ENCODE peak calls at places on chromosome 1, in eight cellular contexts. O is occipital lobe, K is Calu3, Q is AG09309, I is H9, Z is NCI-H748 treated with DMSO at 0.1 percent for 48 hours, E is fibroblast of the conjunctiva, V is GM20000. H is an unnamed sample.

GRCh38 chr1:225881081-225882007 is 836 bp downstream of the TMEM63A start:
- DNase-seq in O (no peak), K (peak), Q (no peak), I (peak), Z (no peak), E (no peak), V (peak), H (peak)

GRCh38 chr1:227730630-227731151 is 4.4 kb downstream of the JMJD4 start:
- DNase-seq in O (no peak), K (no peak), Q (no peak), I (no peak), Z (no peak), E (no peak), V (no peak), H (no peak)

GRCh38 chr1:34973326-34973725 is 11.8 kb downstream of the TMEM35B start:
- DNase-seq in O (no peak), K (no peak), Q (no peak), I (no peak), Z (no peak), E (no peak), V (no peak), H (no peak)

GRCh38 chr1:244887281-244887680 is 22.9 kb upstream of the HNRNPU start:
- DNase-seq in O (no peak), K (peak), Q (no peak), I (no peak), Z (no peak), E (no peak), V (no peak), H (no peak)

GRCh38 chr1:181503130-181503810 is 20.0 kb downstream of the CACNA1E start:
- DNase-seq in O (no peak), K (no peak), Q (no peak), I (no peak), Z (no peak), E (no peak), V (no peak), H (no peak)

GRCh38 chr1:20058531-20058930 is 11.5 kb upstream of the PLA2G5 start:
- DNase-seq in O (peak), K (peak), Q (peak), I (no peak), Z (no peak), E (no peak), V (peak), H (peak)

GRCh38 chr1:91997607-91998195 is 32.1 kb upstream of the EPHX4 start:
- DNase-seq in O (no peak), K (peak), Q (peak), I (no peak), Z (no peak), E (peak), V (peak), H (peak)

GRCh38 chr1:28737245-28738137 is 751 bp downstream of the YTHDF2 start:
- DNase-seq in O (no peak), K (peak), Q (no peak), I (peak), Z (peak), E (no peak), V (peak), H (peak)

GRCh38 chr1:7975212-7975865 is 13.8 kb downstream of the PARK7 start:
- DNase-seq in O (no peak), K (peak), Q (no peak), I (peak), Z (peak), E (peak), V (peak), H (peak)

GRCh38 chr1:203559523-203559922 is 65.6 kb downstream of the OPTC start:
- DNase-seq in O (no peak), K (no peak), Q (no peak), I (no peak), Z (no peak), E (peak), V (no peak), H (no peak)

H was measured in GM13977.